ENCODE peak calls at places on chromosomes 12 and 14, in four cellular contexts. V is body of pancreas, Y is heart left ventricle, I is GM23338. D is an unnamed sample.

GRCh38 chr12:104498211-104498801 is 41.6 kb downstream of the CHST11 start:
- DNase-seq in V (no peak), Y (no peak), I (no peak), D (no peak)

GRCh38 chr12:11754256-11754655 is 104.8 kb downstream of the ETV6 start:
- DNase-seq in V (no peak), Y (no peak), I (no peak), D (no peak)

GRCh38 chr12:24661657-24662096 is 287.2 kb downstream of the BCAT1 start:
- DNase-seq in V (peak), Y (no peak), I (no peak), D (no peak)

GRCh38 chr14:33800735-33801163 is 150.1 kb downstream of the EGLN3 start:
- DNase-seq in V (no peak), Y (no peak), I (peak), D (no peak)

GRCh38 chr14:24415421-24416253 is 13.8 kb downstream of the CBLN3 start:
- DNase-seq in V (no peak), Y (no peak), I (no peak), D (no peak)

GRCh38 chr12:119128527-119128926 is 50.2 kb upstream of the HSPB8 start:
- DNase-seq in V (no peak), Y (no peak), I (no peak), D (no peak)

GRCh38 chr12:104703372-104703771 is 246.6 kb downstream of the CHST11 start:
- DNase-seq in V (no peak), Y (no peak), I (no peak), D (no peak)

GRCh38 chr14:85529803-85530574 is at the start of gene FLRT2:
- DNase-seq in V (peak), Y (peak), I (peak), D (peak)

GRCh38 chr12:78457951-78458350 is 406.6 kb upstream of the SYT1 start:
- DNase-seq in V (no peak), Y (no peak), I (no peak), D (no peak)

GRCh38 chr12:85804663-85805062 is 31.5 kb downstream of the RASSF9 start:
- DNase-seq in V (no peak), Y (no peak), I (no peak), D (no peak)

GRCh38 chr12:57127710-57128518 is at the start of gene LRP1:
- DNase-seq in V (peak), Y (peak), I (peak), D (peak)

GRCh38 chr12:107131832-107132616 is 38.7 kb upstream of the CRY1 start:
- DNase-seq in V (peak), Y (no peak), I (peak), D (no peak)

GRCh38 chr14:76352639-76353281 is 23.2 kb upstream of the ESRRB start:
- DNase-seq in V (peak), Y (peak), I (peak), D (peak)

GRCh38 chr14:32623300-32624093 is 294.4 kb downstream of the AKAP6 start:
- DNase-seq in V (no peak), Y (no peak), I (no peak), D (no peak)

GRCh38 chr14:92135269-92135668 is 13.5 kb downstream of the CPSF2 start:
- DNase-seq in V (no peak), Y (no peak), I (peak), D (no peak)

GRCh38 chr14:100102156-100102785 is 37.0 kb downstream of the EVL start:
- DNase-seq in V (no peak), Y (no peak), I (peak), D (no peak)
- H3K4me3 ChIP-seq in V (no peak), Y (no peak), I (no peak), D (no peak)

DNA sequence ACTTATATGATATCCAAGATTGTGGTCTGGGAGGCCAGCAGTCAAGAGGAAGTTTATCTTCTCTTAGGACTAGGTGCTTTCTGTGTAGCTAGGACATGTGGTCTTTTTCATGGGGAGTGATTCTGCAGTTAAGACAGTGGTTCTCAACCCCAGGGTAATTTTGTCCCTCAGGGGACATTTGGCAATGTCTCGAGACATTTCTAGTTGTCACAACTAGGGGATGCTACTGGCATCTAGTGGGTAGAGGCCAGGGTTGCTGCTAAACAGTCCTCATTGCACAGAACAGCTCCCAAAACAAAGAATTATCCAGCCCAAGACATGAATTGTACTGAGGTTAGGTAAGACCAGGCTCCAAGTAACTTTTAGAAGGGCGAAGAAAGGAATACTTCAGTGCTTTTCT is 20.0 kb downstream of the AMDHD1 start:
- DNase-seq in V (no peak), Y (no peak), I (peak), D (no peak)
- TF ChIP-seq CTCF in V (no peak), Y (no peak), I (peak), D (no peak)

GRCh38 chr12:132560421-132560830 is 50.0 kb downstream of the LRCOL1 start:
- DNase-seq in V (peak), Y (no peak), I (peak), D (no peak)
- H3K4me3 ChIP-seq in V (peak), Y (peak), I (peak), D (peak)

GRCh38 chr12:74111688-74112360 is 425.8 kb upstream of the ATXN7L3B start:
- DNase-seq in V (peak), Y (no peak), I (peak), D (no peak)
- TF ChIP-seq CTCF in V (peak), Y (no peak), I (peak), D (no peak)

DNA sequence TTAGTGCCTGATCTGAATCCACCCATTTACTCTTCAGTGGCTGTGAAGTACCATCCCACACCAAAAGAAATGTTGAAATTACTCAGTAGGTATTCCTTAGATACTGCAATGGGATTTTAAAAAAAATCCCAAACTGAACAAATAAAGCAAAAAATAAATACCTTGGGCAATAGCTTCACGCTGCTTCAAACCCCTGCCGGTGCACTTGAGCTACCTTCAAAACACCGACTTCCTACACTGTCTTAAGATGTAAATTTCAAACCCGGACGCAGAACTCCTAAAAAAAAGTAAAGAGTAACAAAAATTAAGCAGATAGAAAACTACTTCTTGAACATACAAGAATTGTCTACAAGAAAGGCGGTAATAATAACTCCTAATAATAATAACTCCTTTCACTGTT is 677 bp downstream of the ABCC9 start:
- DNase-seq in V (no peak), Y (no peak), I (peak), D (no peak)
- H3K4me3 ChIP-seq in V (peak), Y (peak), I (peak), D (peak)

D was measured in ovary.